ENCODE peak calls at places on chromosomes 1 and 21, in five cellular contexts. One of them, this sample, is unnamed.

GRCh38 chr21:44428281-44428942 is 26.9 kb upstream of the LRRC3 start:
- DNase-seq in HFF-Myc: no peak
- DNase-seq in mesothelial cell of epicardium: peak; percentile 26
- DNase-seq in tibial nerve: no peak
- DNase-seq in astrocyte of the cerebellum: no peak
- DNase-seq in this sample: no peak

GRCh38 chr1:1110561-1110971 is 5.3 kb downstream of the C1orf159 start:
- DNase-seq in mesothelial cell of epicardium: no peak
- DNase-seq in HFF-Myc: no peak
- DNase-seq in tibial nerve: no peak
- DNase-seq in astrocyte of the cerebellum: no peak
- DNase-seq in this sample: no peak

GRCh38 chr1:181801617-181802016 is 259.9 kb downstream of the ZNF648 start:
- DNase-seq in astrocyte of the cerebellum: no peak
- DNase-seq in tibial nerve: no peak
- DNase-seq in mesothelial cell of epicardium: no peak
- DNase-seq in HFF-Myc: no peak
- DNase-seq in this sample: no peak

GRCh38 chr1:1353389-1354151 is 4.4 kb upstream of the DVL1 start:
- DNase-seq in astrocyte of the cerebellum: no peak
- DNase-seq in mesothelial cell of epicardium: no peak
- DNase-seq in tibial nerve: no peak
- DNase-seq in HFF-Myc: no peak
- DNase-seq in this sample: no peak

GRCh38 chr21:38838598-38839369 is 33.1 kb downstream of the ETS2 start:
- DNase-seq in astrocyte of the cerebellum: no peak
- DNase-seq in mesothelial cell of epicardium: no peak
- DNase-seq in HFF-Myc: no peak
- DNase-seq in tibial nerve: no peak
- DNase-seq in this sample: no peak

GRCh38 chr21:44526096-44526997 is 13.6 kb downstream of the KRTAP10-1 start:
- DNase-seq in HFF-Myc: no peak
- DNase-seq in tibial nerve: no peak
- DNase-seq in astrocyte of the cerebellum: no peak
- DNase-seq in mesothelial cell of epicardium: no peak
- DNase-seq in this sample: no peak

GRCh38 chr1:60765204-60765603 is 317.2 kb upstream of the NFIA start:
- DNase-seq in mesothelial cell of epicardium: no peak
- DNase-seq in tibial nerve: no peak
- DNase-seq in HFF-Myc: no peak
- DNase-seq in astrocyte of the cerebellum: no peak
- DNase-seq in this sample: no peak

GRCh38 chr1:58508629-58509028 is 37.9 kb downstream of the OMA1 start:
- DNase-seq in HFF-Myc: no peak
- DNase-seq in mesothelial cell of epicardium: no peak
- DNase-seq in astrocyte of the cerebellum: no peak
- DNase-seq in tibial nerve: no peak
- DNase-seq in this sample: no peak

GRCh38 chr1:62621907-62622306 is 24.6 kb downstream of the ANGPTL3 start:
- DNase-seq in astrocyte of the cerebellum: peak; percentile 13
- DNase-seq in HFF-Myc: peak; percentile 37
- DNase-seq in tibial nerve: peak; percentile 12
- DNase-seq in mesothelial cell of epicardium: no peak
- DNase-seq in this sample: peak; percentile 54

GRCh38 chr1:182680901-182681300 is 3.5 kb downstream of the RGS8 start:
- DNase-seq in astrocyte of the cerebellum: no peak
- DNase-seq in mesothelial cell of epicardium: no peak
- DNase-seq in HFF-Myc: no peak
- DNase-seq in tibial nerve: no peak
- DNase-seq in this sample: no peak

GRCh38 chr1:6902153-6902552 is 116.9 kb downstream of the CAMTA1 start:
- DNase-seq in HFF-Myc: no peak
- DNase-seq in tibial nerve: no peak
- DNase-seq in mesothelial cell of epicardium: no peak
- DNase-seq in astrocyte of the cerebellum: no peak
- DNase-seq in this sample: no peak

GRCh38 chr1:29590583-29591555 is 354.5 kb downstream of the PTPRU start:
- DNase-seq in HFF-Myc: no peak
- DNase-seq in astrocyte of the cerebellum: no peak
- DNase-seq in tibial nerve: no peak
- DNase-seq in mesothelial cell of epicardium: no peak
- DNase-seq in this sample: no peak

GRCh38 chr1:158527190-158527815 is 26.9 kb downstream of the OR6Y1 start:
- DNase-seq in HFF-Myc: peak; percentile 16
- DNase-seq in mesothelial cell of epicardium: no peak
- DNase-seq in tibial nerve: no peak
- DNase-seq in astrocyte of the cerebellum: no peak
- DNase-seq in this sample: no peak

GRCh38 chr1:53145942-53146708 is 3.7 kb upstream of the SLC1A7 start:
- DNase-seq in astrocyte of the cerebellum: peak; percentile 98
- DNase-seq in tibial nerve: no peak
- DNase-seq in mesothelial cell of epicardium: peak; percentile 87
- DNase-seq in HFF-Myc: peak; percentile 96
- DNase-seq in this sample: no peak

GRCh38 chr1:214864896-214865688 is 217.4 kb upstream of the KCNK2 start:
- DNase-seq in HFF-Myc: no peak
- DNase-seq in mesothelial cell of epicardium: no peak
- DNase-seq in astrocyte of the cerebellum: peak; percentile 46
- DNase-seq in tibial nerve: no peak
- DNase-seq in this sample: no peak

GRCh38 chr21:38623552-38623951 is 125.3 kb upstream of the ERG start:
- DNase-seq in HFF-Myc: no peak
- DNase-seq in astrocyte of the cerebellum: no peak
- DNase-seq in tibial nerve: no peak
- DNase-seq in mesothelial cell of epicardium: no peak
- DNase-seq in this sample: no peak

GRCh38 chr1:15454256-15454655 is 2.3 kb upstream of the CELA2A start:
- DNase-seq in tibial nerve: no peak
- DNase-seq in mesothelial cell of epicardium: no peak
- DNase-seq in astrocyte of the cerebellum: peak; percentile 48
- DNase-seq in HFF-Myc: no peak
- DNase-seq in this sample: no peak

GRCh38 chr1:184210048-184210447 is 158.5 kb downstream of the TSEN15 start:
- DNase-seq in mesothelial cell of epicardium: no peak
- DNase-seq in HFF-Myc: peak; percentile 27
- DNase-seq in astrocyte of the cerebellum: peak; percentile 46
- DNase-seq in tibial nerve: no peak
- DNase-seq in this sample: no peak

GRCh38 chr1:204581759-204582158 is 65.6 kb downstream of the MDM4 start:
- DNase-seq in HFF-Myc: no peak
- DNase-seq in mesothelial cell of epicardium: no peak
- DNase-seq in astrocyte of the cerebellum: no peak
- DNase-seq in tibial nerve: no peak
- DNase-seq in this sample: no peak

GRCh38 chr1:221714227-221715116 is 27.4 kb downstream of the DUSP10 start:
- DNase-seq in astrocyte of the cerebellum: no peak
- DNase-seq in mesothelial cell of epicardium: no peak
- DNase-seq in HFF-Myc: no peak
- DNase-seq in tibial nerve: no peak
- DNase-seq in this sample: no peak

GRCh38 chr1:117892512-117892911 is 36.9 kb downstream of the GDAP2 start:
- DNase-seq in tibial nerve: no peak
- DNase-seq in mesothelial cell of epicardium: no peak
- DNase-seq in astrocyte of the cerebellum: no peak
- DNase-seq in HFF-Myc: no peak
- DNase-seq in this sample: no peak

GRCh38 chr1:34408011-34408410 is 231.3 kb downstream of the C1orf94 start:
- DNase-seq in HFF-Myc: no peak
- DNase-seq in mesothelial cell of epicardium: no peak
- DNase-seq in astrocyte of the cerebellum: no peak
- DNase-seq in tibial nerve: peak; percentile 4
- DNase-seq in this sample: no peak

GRCh38 chr1:37332126-37332525 is 142.3 kb upstream of the ZC3H12A start:
- DNase-seq in HFF-Myc: no peak
- DNase-seq in tibial nerve: no peak
- DNase-seq in mesothelial cell of epicardium: no peak
- DNase-seq in astrocyte of the cerebellum: no peak
- DNase-seq in this sample: no peak

GRCh38 chr1:143661418-143662120 is 310.2 kb downstream of the FAM72C start:
- DNase-seq in HFF-Myc: no peak
- DNase-seq in astrocyte of the cerebellum: no peak
- DNase-seq in tibial nerve: no peak
- DNase-seq in mesothelial cell of epicardium: no peak
- DNase-seq in this sample: no peak

GRCh38 chr1:108327534-108328462 is 83.9 kb upstream of the NBPF4 start:
- DNase-seq in astrocyte of the cerebellum: no peak
- DNase-seq in HFF-Myc: no peak
- DNase-seq in tibial nerve: no peak
- DNase-seq in mesothelial cell of epicardium: no peak
- DNase-seq in this sample: no peak

GRCh38 chr1:214012418-214012817 is 24.6 kb downstream of the PROX1 start:
- DNase-seq in HFF-Myc: no peak
- DNase-seq in mesothelial cell of epicardium: no peak
- DNase-seq in astrocyte of the cerebellum: no peak
- DNase-seq in tibial nerve: no peak
- DNase-seq in this sample: no peak

GRCh38 chr1:167544447-167544846 is 9.1 kb downstream of the CREG1 start:
- DNase-seq in astrocyte of the cerebellum: no peak
- DNase-seq in mesothelial cell of epicardium: no peak
- DNase-seq in HFF-Myc: no peak
- DNase-seq in tibial nerve: no peak
- DNase-seq in this sample: no peak

GRCh38 chr1:225750420-225750819 is 27.2 kb upstream of the SRP9 start:
- DNase-seq in HFF-Myc: no peak
- DNase-seq in mesothelial cell of epicardium: no peak
- DNase-seq in tibial nerve: no peak
- DNase-seq in astrocyte of the cerebellum: no peak
- DNase-seq in this sample: no peak

GRCh38 chr1:76955652-76956051 is 88.4 kb downstream of the ST6GALNAC5 start:
- DNase-seq in HFF-Myc: no peak
- DNase-seq in mesothelial cell of epicardium: no peak
- DNase-seq in tibial nerve: no peak
- DNase-seq in astrocyte of the cerebellum: peak; percentile 45
- DNase-seq in this sample: no peak

DNA sequence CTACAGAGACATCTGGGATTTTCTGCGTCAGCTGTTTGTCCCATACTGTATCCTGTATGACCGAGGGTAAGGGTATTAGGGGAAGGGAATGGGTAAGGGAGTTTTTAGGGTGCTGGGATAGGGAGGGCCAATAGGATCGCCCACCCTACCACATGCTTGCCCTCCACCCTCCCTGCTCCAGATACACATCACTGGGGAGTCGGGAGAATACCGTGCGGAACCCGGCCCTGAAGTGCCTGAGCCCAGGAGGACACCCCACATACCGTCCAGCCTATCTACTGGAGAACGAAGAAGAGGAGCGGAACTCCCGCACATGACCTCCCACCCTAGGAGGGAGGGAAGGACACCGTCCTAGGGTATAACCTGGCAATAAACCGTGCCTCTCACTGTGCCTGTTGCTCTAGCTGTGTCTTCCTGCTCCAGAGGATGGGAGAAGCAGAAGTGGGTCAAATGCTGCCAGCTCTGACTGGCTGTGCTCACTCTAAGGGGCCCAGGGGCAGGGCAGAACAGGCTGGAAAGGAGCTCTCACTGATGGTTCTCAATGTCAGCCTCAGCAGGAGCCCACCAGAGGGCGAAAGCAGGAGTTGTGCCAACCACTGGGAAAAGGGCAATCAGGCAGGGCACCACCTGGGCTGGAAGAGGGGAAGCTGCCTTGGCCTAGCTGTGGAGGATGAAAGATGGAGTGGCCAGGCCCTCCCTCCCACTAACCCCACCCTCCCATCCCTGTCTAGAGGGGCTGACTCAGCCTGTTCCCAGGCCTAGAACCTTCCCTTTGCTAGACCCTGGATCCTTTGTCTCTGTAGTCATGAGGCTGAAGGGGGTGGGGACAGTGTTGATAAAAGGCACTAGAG is 440 bp upstream of the LENEP start:
- DNase-seq in HFF-Myc: no peak
- DNase-seq in astrocyte of the cerebellum: no peak
- DNase-seq in tibial nerve: no peak
- DNase-seq in mesothelial cell of epicardium: no peak
- DNase-seq in this sample: no peak
- TF ChIP-seq CTCF in HFF-Myc: peak; percentile 20
- TF ChIP-seq CTCF in astrocyte of the cerebellum: peak; percentile 18
- TF ChIP-seq CTCF in tibial nerve: no peak
- TF ChIP-seq CTCF in mesothelial cell of epicardium: no peak
- TF ChIP-seq CTCF in this sample: no peak

GRCh38 chr1:98761238-98761637 is 99.7 kb downstream of the SNX7 start:
- DNase-seq in HFF-Myc: no peak
- DNase-seq in astrocyte of the cerebellum: no peak
- DNase-seq in mesothelial cell of epicardium: no peak
- DNase-seq in tibial nerve: no peak
- DNase-seq in this sample: no peak
- TF ChIP-seq CTCF in HFF-Myc: no peak
- TF ChIP-seq CTCF in astrocyte of the cerebellum: no peak
- TF ChIP-seq CTCF in mesothelial cell of epicardium: no peak
- TF ChIP-seq CTCF in tibial nerve: no peak
- TF ChIP-seq CTCF in this sample: no peak

GRCh38 chr1:224106568-224107281 is 7.2 kb upstream of the FBXO28 start:
- DNase-seq in HFF-Myc: no peak
- DNase-seq in tibial nerve: no peak
- DNase-seq in mesothelial cell of epicardium: no peak
- DNase-seq in astrocyte of the cerebellum: no peak
- DNase-seq in this sample: peak; percentile 73
- TF ChIP-seq CTCF in HFF-Myc: peak; percentile 42
- TF ChIP-seq CTCF in tibial nerve: no peak
- TF ChIP-seq CTCF in mesothelial cell of epicardium: no peak
- TF ChIP-seq CTCF in astrocyte of the cerebellum: peak; percentile 57
- TF ChIP-seq CTCF in this sample: peak; percentile 34

DNA sequence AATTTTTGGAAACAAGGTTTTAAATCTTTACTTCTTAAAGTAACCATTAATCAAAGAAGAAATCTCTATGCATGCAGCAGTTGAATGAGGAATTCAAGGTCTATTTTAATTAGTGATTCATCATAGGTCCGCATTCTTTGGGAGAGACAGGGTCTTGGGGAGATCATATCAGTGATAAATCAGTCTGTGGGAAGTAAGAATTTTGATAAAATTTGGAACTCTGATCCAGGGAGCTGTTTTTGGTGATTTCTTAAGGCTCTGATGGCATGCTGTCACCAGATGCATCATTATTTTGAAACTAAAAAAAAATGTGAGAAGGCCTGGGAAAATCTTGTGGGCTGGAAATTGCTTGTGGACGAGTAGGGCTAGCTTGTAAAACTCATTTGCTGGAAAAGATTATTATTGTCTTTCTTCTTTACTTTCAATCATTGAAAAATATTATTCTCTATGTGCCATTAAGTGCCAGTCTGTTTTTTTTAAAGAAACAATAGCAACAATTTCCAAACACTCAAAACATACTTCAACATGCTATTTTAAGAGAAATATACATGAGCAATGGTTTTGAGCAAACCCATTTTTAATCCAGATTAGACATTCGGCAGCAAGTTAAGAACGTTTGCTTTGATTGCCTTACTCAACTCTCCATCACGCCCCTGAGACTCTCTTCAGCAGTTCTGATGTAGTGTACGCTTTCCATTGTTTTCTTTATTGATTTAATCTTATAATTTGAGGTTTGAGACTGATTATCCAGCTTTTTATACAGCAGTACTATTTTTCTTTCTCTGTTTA is 62.6 kb downstream of the ZBTB18 start:
- DNase-seq in mesothelial cell of epicardium: no peak
- DNase-seq in HFF-Myc: no peak
- DNase-seq in tibial nerve: no peak
- DNase-seq in astrocyte of the cerebellum: no peak
- DNase-seq in this sample: no peak
- TF ChIP-seq CTCF in mesothelial cell of epicardium: no peak
- TF ChIP-seq CTCF in HFF-Myc: no peak
- TF ChIP-seq CTCF in tibial nerve: no peak
- TF ChIP-seq CTCF in astrocyte of the cerebellum: no peak
- TF ChIP-seq CTCF in this sample: no peak